ENCODE peak calls at places on chromosomes 5 and 9, in nine cellular contexts. K, A, B, I, Z, X, F, M and G are unnamed samples.

GRCh38 chr5:91898865-91899264 is 515.7 kb upstream of the ARRDC3 start:
- DNase-seq in F (no peak), B (no peak), A (no peak), X (no peak), I (no peak), M (no peak), K (no peak), Z (no peak), G (no peak)

GRCh38 chr9:89929721-89930480 is 325.1 kb downstream of the GADD45G start:
- DNase-seq in F (no peak), Z (peak), B (peak), K (no peak), M (no peak), I (no peak), A (peak), X (no peak), G (no peak)

GRCh38 chr5:31470608-31471007 is 61.3 kb downstream of the DROSHA start:
- DNase-seq in K (no peak), A (peak), X (no peak), B (peak), I (peak), Z (peak), F (peak), M (peak), G (no peak)

GRCh38 chr9:5846501-5846921 is 13.6 kb upstream of the ERMP1 start:
- DNase-seq in B (no peak), A (no peak), M (no peak), I (no peak), F (no peak), Z (peak), K (no peak), X (no peak), G (no peak)

GRCh38 chr5:32419791-32420190 is 24.7 kb downstream of the ZFR start:
- DNase-seq in I (no peak), K (no peak), M (no peak), B (no peak), Z (no peak), F (no peak), X (no peak), A (no peak), G (no peak)

GRCh38 chr5:31811210-31811609 is 172.3 kb downstream of the PDZD2 start:
- DNase-seq in Z (peak), X (no peak), F (no peak), M (no peak), I (peak), A (no peak), K (peak), B (peak), G (no peak)

GRCh38 chr5:141508808-141509611 is 20.1 kb downstream of the PCDHGC5 start:
- DNase-seq in X (no peak), F (no peak), A (peak), Z (peak), B (peak), I (peak), K (peak), M (peak), G (peak)

GRCh38 chr5:337565-338130 is 16.1 kb downstream of the AHRR start:
- DNase-seq in Z (peak), A (no peak), X (no peak), I (no peak), F (no peak), B (no peak), K (no peak), M (no peak), G (no peak)

DNA sequence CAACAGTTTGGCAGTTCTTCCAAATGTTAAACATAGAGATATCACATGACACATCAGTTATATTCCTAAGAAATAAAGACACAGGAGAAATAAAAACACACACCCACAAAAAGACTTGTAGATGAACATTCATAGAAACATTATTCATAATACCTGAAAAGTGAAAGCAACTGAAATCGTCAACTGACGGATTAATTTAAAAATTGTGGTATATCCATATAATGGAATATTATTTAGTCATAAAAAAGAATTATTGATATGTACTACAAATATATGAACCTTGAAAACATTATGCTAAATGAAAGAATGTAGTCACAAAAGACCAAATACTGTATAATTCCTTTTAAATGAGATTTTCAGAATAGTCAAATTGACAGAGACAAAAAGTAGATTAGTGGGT is 330.2 kb upstream of the CD180 start:
- DNase-seq in Z (no peak), A (no peak), X (no peak), M (no peak), F (no peak), B (no peak), I (no peak), K (no peak), G (no peak)
- TF ChIP-seq CTCF in Z (no peak), A (no peak), X (no peak), M (no peak), F (no peak), B (no peak), I (no peak), K (no peak), G (no peak)

DNA sequence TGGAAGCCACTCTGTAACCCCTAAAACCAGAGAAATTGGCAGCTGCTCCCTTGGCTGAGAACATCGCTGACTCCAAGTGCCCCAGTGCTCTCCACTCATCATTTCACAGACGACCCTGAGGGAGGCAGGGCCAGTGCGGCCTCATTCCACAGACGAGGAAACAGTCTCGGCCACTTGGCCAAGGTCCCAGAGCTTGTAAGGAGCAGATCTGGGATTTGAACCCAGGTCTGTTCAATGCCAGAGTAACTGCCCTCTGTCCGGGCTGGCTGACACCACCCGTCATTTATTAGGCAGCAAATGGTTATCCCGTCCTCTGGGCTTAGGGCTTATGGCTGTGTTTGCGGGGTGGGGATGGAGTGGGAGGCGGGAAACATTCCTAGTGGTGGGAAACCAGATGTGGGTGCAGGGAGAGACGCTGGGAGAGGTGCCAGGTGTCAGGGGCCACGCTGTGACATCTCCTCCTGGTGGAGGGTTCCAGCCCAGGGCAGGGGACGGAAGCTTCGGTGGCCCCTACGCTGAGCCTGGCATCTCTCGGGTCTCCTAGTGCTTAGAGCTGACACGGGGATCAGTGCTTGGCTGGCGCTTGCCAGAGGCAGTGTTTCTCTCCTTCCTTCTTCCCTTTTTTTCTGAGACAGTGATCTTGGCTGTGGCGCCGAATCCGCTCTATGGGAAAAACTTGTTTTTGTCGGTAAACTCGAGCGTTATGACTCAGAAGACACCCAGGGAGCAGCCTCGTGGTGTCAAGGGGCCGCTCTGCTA is 20.1 kb upstream of the IER5L start:
- DNase-seq in B (peak), Z (peak), X (no peak), F (no peak), I (peak), K (peak), M (no peak), A (peak), G (no peak)
- H3K4me3 ChIP-seq in B (no peak), Z (no peak), X (no peak), F (no peak), I (no peak), K (peak), M (no peak), A (no peak), G (no peak)

GRCh38 chr5:150573867-150574817 is 66.2 kb downstream of the NDST1 start:
- DNase-seq in F (peak), M (no peak), I (no peak), X (no peak), K (no peak), B (no peak), A (peak), Z (no peak), G (no peak)
- TF ChIP-seq CTCF in F (peak), M (no peak), I (no peak), X (no peak), K (peak), B (peak), A (no peak), Z (peak), G (peak)

GRCh38 chr5:55072668-55073067 is 29.8 kb upstream of the GZMA start:
- DNase-seq in Z (no peak), I (no peak), F (no peak), X (no peak), A (no peak), B (no peak), M (no peak), K (no peak), G (no peak)
- H3K4me3 ChIP-seq in Z (no peak), I (no peak), F (no peak), X (no peak), A (no peak), B (no peak), M (no peak), K (no peak), G (no peak)

DNA sequence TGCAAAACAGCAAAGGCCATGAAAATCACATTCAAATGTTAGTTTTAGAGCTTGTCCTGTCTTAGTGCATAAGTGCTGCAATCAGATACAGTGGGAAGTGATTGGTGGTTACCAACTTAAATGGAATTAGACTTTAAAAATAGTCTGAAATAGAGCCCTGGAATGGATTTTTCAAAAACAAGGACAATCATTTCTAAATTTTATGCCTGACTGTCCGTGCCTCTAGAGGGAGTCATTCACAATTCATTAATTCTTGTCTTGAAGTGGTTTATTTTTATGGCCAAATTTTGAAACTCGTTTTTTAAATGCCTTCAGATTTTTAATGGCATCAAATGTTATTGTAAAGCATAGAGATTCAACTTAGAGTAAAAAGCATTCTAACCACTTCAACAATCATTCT is 561.8 kb upstream of the DAB2 start:
- DNase-seq in A (no peak), K (no peak), F (no peak), Z (no peak), B (peak), M (no peak), X (no peak), I (no peak), G (no peak)
- TF ChIP-seq CTCF in A (no peak), K (peak), F (no peak), Z (no peak), B (peak), M (no peak), X (no peak), I (no peak), G (peak)

GRCh38 chr9:3477236-3477834 is 48.5 kb downstream of the RFX3 start:
- DNase-seq in A (no peak), M (no peak), I (no peak), X (no peak), F (no peak), K (no peak), B (no peak), Z (no peak), G (no peak)
- H3K4me3 ChIP-seq in A (no peak), M (no peak), I (no peak), X (peak), F (no peak), K (no peak), B (no peak), Z (no peak), G (peak)

GRCh38 chr9:125150349-125151245 is 7.3 kb upstream of the SCAI start:
- DNase-seq in X (no peak), F (no peak), I (no peak), M (no peak), B (no peak), Z (no peak), A (no peak), K (no peak), G (no peak)

GRCh38 chr9:125153712-125154367 is 10.5 kb upstream of the SCAI start:
- DNase-seq in I (no peak), M (no peak), Z (no peak), F (no peak), X (no peak), B (no peak), A (no peak), K (no peak), G (no peak)

GRCh38 chr9:125147401-125147951 is 4.1 kb upstream of the SCAI start:
- DNase-seq in X (no peak), F (no peak), M (no peak), K (no peak), A (no peak), B (no peak), Z (no peak), I (no peak), G (no peak)

GRCh38 chr9:125156551-125156950 is 13.2 kb upstream of the SCAI start:
- DNase-seq in Z (no peak), K (no peak), I (no peak), F (no peak), B (no peak), A (no peak), X (no peak), M (no peak), G (no peak)

GRCh38 chr9:125151730-125152129 is 8.4 kb upstream of the SCAI start:
- DNase-seq in F (no peak), A (no peak), I (no peak), B (no peak), Z (no peak), X (no peak), K (no peak), M (no peak), G (no peak)
- TF ChIP-seq CTCF in F (no peak), A (no peak), I (no peak), B (no peak), Z (no peak), X (no peak), K (no peak), M (no peak), G (no peak)